ENCODE peak calls at places on chromosomes 4 and X, in four cellular contexts. B is heart right ventricle, E is WERI-Rb-1, N is OCI-LY7. M is an unnamed sample.
A peak's percentile ranks its signal among the peaks of the same experiment; 100 is the strongest.

GRCh38 chrX:79719568-79720231 is 294.9 kb upstream of the TBX22 start:
- DNase-seq in B (no peak), E (no peak), N (no peak), M (no peak)

GRCh38 chrX:153454901-153455550 is 9.2 kb upstream of the TREX2 start:
- DNase-seq in B (no peak), E (no peak), N (no peak), M (peak; percentile 31)

GRCh38 chrX:16807548-16807947 is 21.3 kb downstream of the TXLNG start:
- DNase-seq in B (no peak), E (no peak), N (no peak), M (peak; percentile 50)

GRCh38 chrX:31190221-31190975 is 118.6 kb upstream of the FTHL17 start:
- DNase-seq in B (no peak), E (no peak), N (no peak), M (no peak)

GRCh38 chr4:98653890-98654867 is 4.2 kb downstream of the TSPAN5 start:
- DNase-seq in B (no peak), E (no peak), N (no peak), M (no peak)

GRCh38 chr4:92050875-92051274 is 252.9 kb upstream of the GRID2 start:
- DNase-seq in B (no peak), E (no peak), N (no peak), M (no peak)

GRCh38 chr4:111959202-111959601 is 186.1 kb upstream of the FAM241A start:
- DNase-seq in B (no peak), E (no peak), N (no peak), M (no peak)

GRCh38 chrX:149909324-149910177 is 19.8 kb upstream of the HSFX4 start:
- DNase-seq in B (no peak), E (no peak), N (no peak), M (no peak)

GRCh38 chr4:80221161-80221560 is 23.9 kb downstream of the PRDM8 start:
- DNase-seq in B (no peak), E (no peak), N (peak; percentile 7), M (no peak)

GRCh38 chr4:156732634-156733033 is 239.0 kb downstream of the PDGFC start:
- DNase-seq in B (no peak), E (no peak), N (no peak), M (no peak)

GRCh38 chrX:16873106-16873505 is 2.9 kb upstream of the RBBP7 start:
- DNase-seq in B (no peak), E (no peak), N (peak; percentile 58), M (no peak)

GRCh38 chr4:8305851-8306361 is 36.4 kb downstream of the HTRA3 start:
- DNase-seq in B (peak; percentile 68), E (no peak), N (no peak), M (peak; percentile 66)

GRCh38 chr4:80229128-80229527 is 31.8 kb downstream of the PRDM8 start:
- DNase-seq in B (no peak), E (no peak), N (no peak), M (no peak)

GRCh38 chrX:150199803-150200202 is 163.3 kb upstream of the MAMLD1 start:
- DNase-seq in B (no peak), E (no peak), N (no peak), M (no peak)

GRCh38 chrX:26442340-26442739 is 226.4 kb downstream of the MAGEB5 start:
- DNase-seq in B (no peak), E (peak; percentile 16), N (no peak), M (peak; percentile 2)

GRCh38 chrX:71621644-71622346 is 3.5 kb upstream of the CXCR3 start:
- DNase-seq in B (no peak), E (no peak), N (no peak), M (no peak)

GRCh38 chr4:40923326-40924095 is 173.8 kb downstream of the NSUN7 start:
- DNase-seq in B (peak; percentile 28), E (no peak), N (no peak), M (no peak)

GRCh38 chr4:180650273-180650672 is 1592.9 kb upstream of the TENM3 start:
- DNase-seq in B (no peak), E (no peak), N (no peak), M (no peak)

GRCh38 chrX:5113128-5113527 is 1115.5 kb downstream of the NLGN4X start:
- DNase-seq in B (no peak), E (no peak), N (peak; percentile 52), M (no peak)

GRCh38 chrX:133880032-133880443 is 105.4 kb downstream of the GPC3 start:
- DNase-seq in B (no peak), E (no peak), N (no peak), M (no peak)

GRCh38 chr4:138232364-138232763 is 9.8 kb downstream of the SLC7A11 start:
- DNase-seq in B (no peak), E (no peak), N (no peak), M (no peak)

GRCh38 chr4:111323496-111323895 is 700.6 kb upstream of the PITX2 start:
- DNase-seq in B (no peak), E (no peak), N (no peak), M (no peak)

GRCh38 chr4:183505556-183506388 is 914 bp downstream of the ING2 start:
- DNase-seq in B (peak; percentile 85), E (peak; percentile 92), N (peak; percentile 86), M (peak; percentile 93)

GRCh38 chr4:183503497-183504063 is 1.3 kb upstream of the ING2 start:
- DNase-seq in B (no peak), E (peak; percentile 50), N (no peak), M (no peak)

GRCh38 chr4:183506389-183506735 is 1.5 kb downstream of the ING2 start:
- DNase-seq in B (no peak), E (no peak), N (no peak), M (no peak)

GRCh38 chr4:183504930-183505555 is at the start of gene ING2:
- DNase-seq in B (no peak), E (no peak), N (no peak), M (peak; percentile 96)

GRCh38 chr4:183504064-183504929 is 561 bp upstream of the ING2 start:
- DNase-seq in B (peak; percentile 99), E (peak; percentile 100), N (peak; percentile 98), M (peak; percentile 98)
- H3K4me3 ChIP-seq in B (peak overlapping the region; percentile 98), E (peak overlapping the region; percentile 64), N (peak overlapping the region; percentile 100), M (peak overlapping the region; percentile 97)

GRCh38 chr4:1353186-1354055 is 6.4 kb downstream of the UVSSA start:
- DNase-seq in B (peak; percentile 11), E (no peak), N (no peak), M (peak; percentile 51)
- H3K36me3 ChIP-seq in B (peaks cover 44% of the 10 kb centered on the region), E (peaks cover 53% of the 10 kb centered on the region), N (peaks cover 61% of the 10 kb centered on the region), M (peaks cover 12% of the 10 kb centered on the region)

GRCh38 chr4:184806246-184806550 is 19.6 kb downstream of the ACSL1 start:
- DNase-seq in B (no peak), E (no peak), N (no peak), M (no peak)
- H3K4me3 ChIP-seq in B (no peak overlapping the region), E (no peak overlapping the region), N (no peak overlapping the region), M (no peak overlapping the region)

GRCh38 chr4:68342139-68342538 is 7.8 kb downstream of the YTHDC1 start:
- DNase-seq in B (no peak), E (no peak), N (no peak), M (no peak)
- H3K36me3 ChIP-seq in B (peaks cover 5% of the 10 kb centered on the region), E (peaks cover 25% of the 10 kb centered on the region), N (peaks cover 49% of the 10 kb centered on the region), M (peaks cover 3% of the 10 kb centered on the region)

GRCh38 chr4:146632770-146633470 is 5.8 kb upstream of the POU4F2 start:
- DNase-seq in B (no peak), E (no peak), N (no peak), M (no peak)
- H3K4me3 ChIP-seq in B (no peak overlapping the region), E (no peak overlapping the region), N (no peak overlapping the region), M (no peak overlapping the region)

DNA sequence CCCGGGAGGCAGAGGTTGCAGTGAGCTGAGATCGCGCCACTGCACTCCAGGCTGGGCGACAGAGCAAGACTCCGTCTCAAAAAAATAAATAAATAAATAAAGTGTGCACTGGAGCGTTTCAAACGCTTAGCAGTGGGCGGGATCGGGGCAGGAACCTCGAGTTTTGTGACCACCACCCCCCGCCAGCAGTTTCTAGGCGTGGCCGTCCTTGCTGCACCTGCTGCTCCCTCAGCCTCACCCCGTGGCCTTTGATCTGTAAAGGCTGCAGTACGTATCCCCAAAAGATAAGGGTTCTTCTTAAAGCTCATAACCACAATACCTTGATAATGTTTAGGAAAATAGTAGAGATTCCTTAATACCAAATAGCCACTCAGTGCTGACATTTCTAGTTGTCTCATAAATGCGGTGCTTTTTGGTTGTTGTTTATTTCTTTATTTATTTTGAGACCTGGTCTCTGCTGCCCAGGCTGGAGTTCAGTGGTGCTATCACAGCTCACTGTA is 33.2 kb downstream of the PCGF3 start:
- DNase-seq in B (no peak), E (no peak), N (peak; percentile 58), M (no peak)
- H3K36me3 ChIP-seq in B (peaks cover 84% of the 10 kb centered on the region), E (peaks cover 61% of the 10 kb centered on the region), N (peaks cover 40% of the 10 kb centered on the region), M (peaks cover 25% of the 10 kb centered on the region)

DNA sequence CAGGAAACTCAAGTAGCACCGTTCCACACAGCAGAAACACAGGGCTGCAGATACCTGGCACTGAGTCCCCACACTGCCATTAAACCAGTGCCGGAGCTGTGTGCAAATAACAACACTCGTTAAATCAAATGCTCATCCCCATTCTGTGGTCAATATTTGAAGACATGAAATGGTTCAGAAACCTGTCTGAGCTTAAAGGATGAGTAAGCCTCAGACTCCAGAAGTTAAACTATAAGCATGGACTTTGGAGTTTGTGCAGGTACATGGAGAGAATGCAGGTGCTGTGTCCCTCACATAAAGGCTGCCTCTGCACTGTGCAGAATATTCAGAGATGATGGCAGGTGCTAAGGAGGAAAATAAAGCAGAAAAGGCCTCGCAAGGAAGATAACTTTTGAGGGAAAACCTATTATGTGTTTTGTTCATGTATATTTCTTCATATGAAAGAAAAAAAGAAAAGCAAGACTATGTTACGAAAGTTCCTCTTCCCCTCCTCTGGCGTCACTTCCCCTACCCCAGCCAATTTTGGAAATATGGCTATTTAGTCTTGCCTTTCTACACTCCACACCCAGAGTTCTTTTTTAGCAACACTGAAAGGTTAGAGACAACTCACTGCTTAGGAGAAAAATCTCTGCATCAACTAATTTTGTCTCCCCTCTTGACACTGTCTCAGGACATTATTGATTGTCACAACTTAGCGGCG is 4.6 kb downstream of the MPP1 start:
- DNase-seq in B (no peak), E (no peak), N (no peak), M (no peak)
- H3K4me3 ChIP-seq in B (no peak overlapping the region), E (no peak overlapping the region), N (no peak overlapping the region), M (no peak overlapping the region)